ENCODE peak calls at places on chromosome 7, in ten cellular contexts. One of them, this sample, is unnamed.

GRCh38 chr7:92319243-92319642 is 73.5 kb downstream of the ANKIB1 start:
- DNase-seq in cardiac muscle cell: no peak
- DNase-seq in chondrocyte: no peak
- DNase-seq in cardiac fibroblast: no peak
- DNase-seq in fibroblast of lung: no peak
- DNase-seq in B cell: no peak
- DNase-seq in tibial artery: no peak
- DNase-seq in fibroblast of mammary gland: no peak
- DNase-seq in MCF 10A: no peak
- DNase-seq in hepatocyte: no peak
- DNase-seq in this sample: no peak

GRCh38 chr7:1543826-1544177 is 12.2 kb downstream of the TMEM184A start:
- DNase-seq in B cell: no peak
- DNase-seq in tibial artery: no peak
- DNase-seq in cardiac muscle cell: no peak
- DNase-seq in fibroblast of lung: no peak
- DNase-seq in chondrocyte: no peak
- DNase-seq in hepatocyte: no peak
- DNase-seq in MCF 10A: no peak
- DNase-seq in fibroblast of mammary gland: no peak
- DNase-seq in cardiac fibroblast: no peak
- DNase-seq in this sample: no peak

GRCh38 chr7:11327633-11328032 is 354.0 kb downstream of the PHF14 start:
- DNase-seq in hepatocyte: no peak
- DNase-seq in chondrocyte: no peak
- DNase-seq in B cell: no peak
- DNase-seq in cardiac muscle cell: no peak
- DNase-seq in cardiac fibroblast: no peak
- DNase-seq in fibroblast of mammary gland: no peak
- DNase-seq in MCF 10A: no peak
- DNase-seq in tibial artery: no peak
- DNase-seq in fibroblast of lung: no peak
- DNase-seq in this sample: no peak

GRCh38 chr7:122942765-122943164 is 52.7 kb downstream of the TAS2R16 start:
- DNase-seq in fibroblast of mammary gland: no peak
- DNase-seq in tibial artery: no peak
- DNase-seq in chondrocyte: no peak
- DNase-seq in fibroblast of lung: no peak
- DNase-seq in cardiac muscle cell: no peak
- DNase-seq in cardiac fibroblast: no peak
- DNase-seq in MCF 10A: no peak
- DNase-seq in B cell: no peak
- DNase-seq in hepatocyte: no peak
- DNase-seq in this sample: no peak

GRCh38 chr7:71770269-71770907 is 638.4 kb downstream of the GALNT17 start:
- DNase-seq in fibroblast of mammary gland: no peak
- DNase-seq in cardiac fibroblast: no peak
- DNase-seq in B cell: no peak
- DNase-seq in tibial artery: no peak
- DNase-seq in fibroblast of lung: no peak
- DNase-seq in chondrocyte: no peak
- DNase-seq in MCF 10A: no peak
- DNase-seq in hepatocyte: no peak
- DNase-seq in cardiac muscle cell: no peak
- DNase-seq in this sample: no peak

GRCh38 chr7:28020302-28020940 is 160.2 kb downstream of the JAZF1 start:
- DNase-seq in hepatocyte: peak; percentile 86
- DNase-seq in cardiac fibroblast: peak; percentile 89
- DNase-seq in B cell: peak; percentile 49
- DNase-seq in fibroblast of mammary gland: peak; percentile 84
- DNase-seq in chondrocyte: no peak
- DNase-seq in fibroblast of lung: peak; percentile 86
- DNase-seq in MCF 10A: peak; percentile 85
- DNase-seq in cardiac muscle cell: peak; percentile 90
- DNase-seq in tibial artery: peak; percentile 74
- DNase-seq in this sample: peak; percentile 54

GRCh38 chr7:57404343-57404966 is 45.5 kb upstream of the ZNF716 start:
- DNase-seq in B cell: no peak
- DNase-seq in cardiac fibroblast: no peak
- DNase-seq in fibroblast of lung: no peak
- DNase-seq in chondrocyte: no peak
- DNase-seq in tibial artery: peak; percentile 63
- DNase-seq in fibroblast of mammary gland: peak; percentile 22
- DNase-seq in cardiac muscle cell: no peak
- DNase-seq in MCF 10A: no peak
- DNase-seq in hepatocyte: no peak
- DNase-seq in this sample: no peak

GRCh38 chr7:20323587-20323986 is 7.1 kb upstream of the ITGB8 start:
- DNase-seq in fibroblast of lung: peak; percentile 89
- DNase-seq in tibial artery: no peak
- DNase-seq in hepatocyte: no peak
- DNase-seq in cardiac fibroblast: no peak
- DNase-seq in chondrocyte: no peak
- DNase-seq in B cell: no peak
- DNase-seq in fibroblast of mammary gland: no peak
- DNase-seq in MCF 10A: no peak
- DNase-seq in cardiac muscle cell: peak; percentile 34
- DNase-seq in this sample: no peak

GRCh38 chr7:44980393-44981034 is 1.7 kb upstream of the MYO1G start:
- DNase-seq in fibroblast of mammary gland: peak; percentile 47
- DNase-seq in tibial artery: no peak
- DNase-seq in chondrocyte: no peak
- DNase-seq in hepatocyte: no peak
- DNase-seq in cardiac muscle cell: peak; percentile 70
- DNase-seq in B cell: peak; percentile 71
- DNase-seq in MCF 10A: peak; percentile 90
- DNase-seq in cardiac fibroblast: peak; percentile 77
- DNase-seq in fibroblast of lung: peak; percentile 86
- DNase-seq in this sample: no peak

GRCh38 chr7:29604052-29604451 is 40.4 kb downstream of the PRR15 start:
- DNase-seq in chondrocyte: no peak
- DNase-seq in cardiac fibroblast: no peak
- DNase-seq in cardiac muscle cell: no peak
- DNase-seq in fibroblast of lung: no peak
- DNase-seq in hepatocyte: no peak
- DNase-seq in MCF 10A: no peak
- DNase-seq in B cell: no peak
- DNase-seq in tibial artery: no peak
- DNase-seq in fibroblast of mammary gland: no peak
- DNase-seq in this sample: no peak
- TF ChIP-seq CTCF in chondrocyte: no peak
- TF ChIP-seq CTCF in cardiac fibroblast: no peak
- TF ChIP-seq CTCF in cardiac muscle cell: no peak
- TF ChIP-seq CTCF in fibroblast of lung: no peak
- TF ChIP-seq CTCF in hepatocyte: no peak
- TF ChIP-seq CTCF in MCF 10A: no peak
- TF ChIP-seq CTCF in B cell: no peak
- TF ChIP-seq CTCF in tibial artery: no peak
- TF ChIP-seq CTCF in fibroblast of mammary gland: no peak
- TF ChIP-seq CTCF in this sample: no peak

GRCh38 chr7:99929730-99930053 is 272 bp upstream of the GJC3 start:
- DNase-seq in fibroblast of mammary gland: no peak
- DNase-seq in cardiac fibroblast: no peak
- DNase-seq in B cell: no peak
- DNase-seq in tibial artery: no peak
- DNase-seq in chondrocyte: no peak
- DNase-seq in fibroblast of lung: no peak
- DNase-seq in hepatocyte: no peak
- DNase-seq in MCF 10A: no peak
- DNase-seq in cardiac muscle cell: no peak
- DNase-seq in this sample: no peak
- TF ChIP-seq CTCF in fibroblast of mammary gland: no peak
- TF ChIP-seq CTCF in cardiac fibroblast: no peak
- TF ChIP-seq CTCF in B cell: no peak
- TF ChIP-seq CTCF in tibial artery: peak; percentile 7
- TF ChIP-seq CTCF in chondrocyte: no peak
- TF ChIP-seq CTCF in fibroblast of lung: no peak
- TF ChIP-seq CTCF in hepatocyte: no peak
- TF ChIP-seq CTCF in MCF 10A: no peak
- TF ChIP-seq CTCF in cardiac muscle cell: no peak
- TF ChIP-seq CTCF in this sample: no peak

GRCh38 chr7:117458977-117459583 is 20.7 kb upstream of the CFTR start:
- DNase-seq in cardiac muscle cell: peak; percentile 59
- DNase-seq in B cell: no peak
- DNase-seq in tibial artery: no peak
- DNase-seq in cardiac fibroblast: peak; percentile 56
- DNase-seq in fibroblast of lung: peak; percentile 60
- DNase-seq in hepatocyte: peak; percentile 52
- DNase-seq in chondrocyte: no peak
- DNase-seq in fibroblast of mammary gland: peak; percentile 38
- DNase-seq in MCF 10A: peak; percentile 35
- DNase-seq in this sample: peak; percentile 10
- TF ChIP-seq CTCF in cardiac muscle cell: peak; percentile 58
- TF ChIP-seq CTCF in B cell: peak; percentile 41
- TF ChIP-seq CTCF in tibial artery: peak; percentile 46
- TF ChIP-seq CTCF in cardiac fibroblast: peak; percentile 60
- TF ChIP-seq CTCF in fibroblast of lung: peak; percentile 54
- TF ChIP-seq CTCF in hepatocyte: peak; percentile 74
- TF ChIP-seq CTCF in chondrocyte: peak; percentile 92
- TF ChIP-seq CTCF in fibroblast of mammary gland: peak; percentile 60
- TF ChIP-seq CTCF in MCF 10A: peak; percentile 46
- TF ChIP-seq CTCF in this sample: peak; percentile 58

DNA sequence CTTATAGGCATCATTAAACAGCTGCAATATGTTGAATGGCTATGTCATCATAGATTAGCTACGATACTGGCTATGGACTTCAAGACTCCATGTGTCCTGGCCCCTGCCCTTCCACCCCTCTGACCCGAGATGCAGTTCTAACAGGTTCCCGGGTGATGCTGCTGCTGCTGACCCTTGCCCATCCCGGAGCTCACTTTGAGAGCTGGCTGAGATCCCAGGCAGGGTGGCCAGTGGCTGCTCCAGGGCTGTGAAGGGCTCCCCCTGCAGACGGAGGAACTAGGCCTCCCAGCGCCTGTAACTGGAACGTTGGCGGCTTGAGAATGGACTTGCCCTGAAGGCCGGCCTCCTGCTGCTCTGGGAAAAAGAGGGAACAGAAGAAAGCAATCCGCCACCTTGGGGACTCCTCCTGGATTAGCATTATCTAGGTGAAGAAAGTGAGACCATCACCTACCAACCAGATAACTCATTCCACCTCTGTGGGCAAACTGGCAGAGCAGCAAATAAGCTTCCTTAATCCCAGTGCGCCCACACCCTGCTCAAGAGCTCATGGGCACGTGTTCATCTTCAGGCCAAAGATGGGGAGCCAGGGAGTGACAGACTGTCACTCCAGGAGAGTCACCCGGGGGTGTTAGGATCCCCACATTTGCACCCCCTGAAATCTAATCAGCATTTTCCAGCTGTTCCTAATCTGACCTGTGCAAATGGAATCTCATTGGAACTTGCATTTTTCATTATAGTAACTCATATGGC is 56.8 kb downstream of the PARP12 start:
- DNase-seq in chondrocyte: peak; percentile 64
- DNase-seq in cardiac fibroblast: peak; percentile 57
- DNase-seq in fibroblast of lung: peak; percentile 27
- DNase-seq in cardiac muscle cell: peak; percentile 64
- DNase-seq in tibial artery: peak; percentile 64
- DNase-seq in MCF 10A: no peak
- DNase-seq in fibroblast of mammary gland: peak; percentile 24
- DNase-seq in hepatocyte: peak; percentile 66
- DNase-seq in B cell: no peak
- DNase-seq in this sample: no peak
- TF ChIP-seq CTCF in chondrocyte: peak; percentile 68
- TF ChIP-seq CTCF in cardiac fibroblast: peak; percentile 52
- TF ChIP-seq CTCF in fibroblast of lung: peak; percentile 49
- TF ChIP-seq CTCF in cardiac muscle cell: peak; percentile 69
- TF ChIP-seq CTCF in tibial artery: no peak
- TF ChIP-seq CTCF in MCF 10A: no peak
- TF ChIP-seq CTCF in fibroblast of mammary gland: peak; percentile 30
- TF ChIP-seq CTCF in hepatocyte: peak; percentile 40
- TF ChIP-seq CTCF in B cell: no peak
- TF ChIP-seq CTCF in this sample: peak; percentile 28